ENCODE peak calls at places on chromosomes 7 and 10, in eight cellular contexts. One of them, this sample, is unnamed.

GRCh38 chr7:129343099-129343700 is 91.0 kb upstream of the STRIP2 start:
- DNase-seq in sciatic nerve: no peak
- DNase-seq in osteocyte: no peak
- DNase-seq in SHP77: no peak
- DNase-seq in GDM1: peak
- DNase-seq in kidney tubule cell: peak
- DNase-seq in pancreas: no peak
- DNase-seq in activated T-helper 1 cell treated with anti-CD3 and anti-CD28 coated beads, Interleukin-2, amount 50 U/mL, for 16 hours: no peak
- DNase-seq in this sample: peak

GRCh38 chr7:131648491-131648890 is 92.1 kb upstream of the PODXL start:
- DNase-seq in sciatic nerve: no peak
- DNase-seq in osteocyte: no peak
- DNase-seq in SHP77: no peak
- DNase-seq in GDM1: no peak
- DNase-seq in kidney tubule cell: no peak
- DNase-seq in pancreas: no peak
- DNase-seq in activated T-helper 1 cell treated with anti-CD3 and anti-CD28 coated beads, Interleukin-2, amount 50 U/mL, for 16 hours: no peak
- DNase-seq in this sample: peak

GRCh38 chr10:27461312-27461711 is 42.8 kb upstream of the RAB18 start:
- DNase-seq in sciatic nerve: no peak
- DNase-seq in osteocyte: no peak
- DNase-seq in SHP77: no peak
- DNase-seq in GDM1: no peak
- DNase-seq in kidney tubule cell: no peak
- DNase-seq in pancreas: no peak
- DNase-seq in activated T-helper 1 cell treated with anti-CD3 and anti-CD28 coated beads, Interleukin-2, amount 50 U/mL, for 16 hours: no peak
- DNase-seq in this sample: no peak

GRCh38 chr10:1059902-1060301 is 3.7 kb downstream of the WDR37 start:
- DNase-seq in sciatic nerve: no peak
- DNase-seq in osteocyte: no peak
- DNase-seq in SHP77: no peak
- DNase-seq in GDM1: no peak
- DNase-seq in kidney tubule cell: no peak
- DNase-seq in pancreas: no peak
- DNase-seq in activated T-helper 1 cell treated with anti-CD3 and anti-CD28 coated beads, Interleukin-2, amount 50 U/mL, for 16 hours: no peak
- DNase-seq in this sample: no peak

GRCh38 chr7:74355091-74355490 is 65.9 kb downstream of the CLIP2 start:
- DNase-seq in sciatic nerve: no peak
- DNase-seq in osteocyte: no peak
- DNase-seq in SHP77: peak
- DNase-seq in GDM1: no peak
- DNase-seq in kidney tubule cell: peak
- DNase-seq in pancreas: peak
- DNase-seq in activated T-helper 1 cell treated with anti-CD3 and anti-CD28 coated beads, Interleukin-2, amount 50 U/mL, for 16 hours: no peak
- DNase-seq in this sample: no peak

GRCh38 chr10:17781856-17782255 is 27.3 kb upstream of the MRC1 start:
- DNase-seq in sciatic nerve: no peak
- DNase-seq in osteocyte: no peak
- DNase-seq in SHP77: no peak
- DNase-seq in GDM1: no peak
- DNase-seq in kidney tubule cell: no peak
- DNase-seq in pancreas: no peak
- DNase-seq in activated T-helper 1 cell treated with anti-CD3 and anti-CD28 coated beads, Interleukin-2, amount 50 U/mL, for 16 hours: no peak
- DNase-seq in this sample: peak

GRCh38 chr7:112510032-112510742 is 29.4 kb downstream of the LSMEM1 start:
- DNase-seq in sciatic nerve: no peak
- DNase-seq in osteocyte: no peak
- DNase-seq in SHP77: no peak
- DNase-seq in GDM1: peak
- DNase-seq in kidney tubule cell: peak
- DNase-seq in pancreas: no peak
- DNase-seq in activated T-helper 1 cell treated with anti-CD3 and anti-CD28 coated beads, Interleukin-2, amount 50 U/mL, for 16 hours: no peak
- DNase-seq in this sample: no peak

GRCh38 chr10:79264942-79265341 is 82.3 kb upstream of the PPIF start:
- DNase-seq in sciatic nerve: no peak
- DNase-seq in osteocyte: no peak
- DNase-seq in SHP77: no peak
- DNase-seq in GDM1: no peak
- DNase-seq in kidney tubule cell: peak
- DNase-seq in pancreas: no peak
- DNase-seq in activated T-helper 1 cell treated with anti-CD3 and anti-CD28 coated beads, Interleukin-2, amount 50 U/mL, for 16 hours: no peak
- DNase-seq in this sample: peak